ENCODE peak calls at places on chromosomes 2 and 18, in five cellular contexts. G, Z, O, C and Q are unnamed samples.

GRCh38 chr2:176130153-176130916 is 830 bp downstream of the HOXD8 start:
- DNase-seq in G (peak; percentile 80), Z (no peak), O (peak; percentile 64), C (no peak), Q (peak; percentile 34)

GRCh38 chr2:128287780-128288735 is 30.6 kb downstream of the HS6ST1 start:
- DNase-seq in G (no peak), Z (no peak), O (no peak), C (no peak), Q (no peak)

GRCh38 chr2:160209457-160209856 is 9.4 kb upstream of the ITGB6 start:
- DNase-seq in G (no peak), Z (no peak), O (no peak), C (peak; percentile 37), Q (peak; percentile 71)

GRCh38 chr2:235611337-235611736 is 117.5 kb downstream of the AGAP1 start:
- DNase-seq in G (peak; percentile 46), Z (no peak), O (no peak), C (no peak), Q (no peak)

GRCh38 chr2:188784269-188784762 is 189.9 kb upstream of the COL3A1 start:
- DNase-seq in G (no peak), Z (no peak), O (no peak), C (no peak), Q (no peak)

GRCh38 chr2:149422337-149422990 is 92.1 kb downstream of the LYPD6 start:
- DNase-seq in G (no peak), Z (no peak), O (no peak), C (no peak), Q (peak; percentile 21)

GRCh38 chr2:128511731-128512663 is 193.3 kb upstream of the HS6ST1 start:
- DNase-seq in G (no peak), Z (no peak), O (no peak), C (no peak), Q (no peak)

GRCh38 chr2:165203689-165204559 is at the start of gene SCN3A:
- DNase-seq in G (peak; percentile 25), Z (peak; percentile 54), O (peak; percentile 16), C (no peak), Q (peak; percentile 51)

GRCh38 chr2:196675963-196676362 is 36.4 kb downstream of the CCDC150 start:
- DNase-seq in G (no peak), Z (no peak), O (no peak), C (no peak), Q (no peak)

GRCh38 chr2:199042660-199043379 is 414.9 kb downstream of the SATB2 start:
- DNase-seq in G (no peak), Z (no peak), O (no peak), C (no peak), Q (no peak)

GRCh38 chr2:188130317-188130716 is 161.4 kb upstream of the GULP1 start:
- DNase-seq in G (no peak), Z (no peak), O (no peak), C (no peak), Q (no peak)

GRCh38 chr18:40974448-40974847 is 980.6 kb upstream of the PIK3C3 start:
- DNase-seq in G (no peak), Z (no peak), O (no peak), C (no peak), Q (no peak)

GRCh38 chr2:136001147-136001546 is 15.7 kb upstream of the DARS1 start:
- DNase-seq in G (no peak), Z (no peak), O (no peak), C (no peak), Q (no peak)

GRCh38 chr2:6556755-6557154 is 309.0 kb downstream of the CMPK2 start:
- DNase-seq in G (no peak), Z (peak; percentile 4), O (no peak), C (no peak), Q (no peak)

GRCh38 chr2:205585451-205586045 is 96.8 kb upstream of the NRP2 start:
- DNase-seq in G (peak; percentile 38), Z (no peak), O (no peak), C (no peak), Q (no peak)

GRCh38 chr18:79069792-79070151 is 578 bp downstream of the ATP9B start:
- DNase-seq in G (no peak), Z (no peak), O (no peak), C (no peak), Q (no peak)

GRCh38 chr2:15769235-15769634 is 171.1 kb upstream of the MYCN start:
- DNase-seq in G (no peak), Z (no peak), O (no peak), C (no peak), Q (no peak)

GRCh38 chr2:173001664-173002604 is 73.7 kb upstream of the MAP3K20 start:
- DNase-seq in G (no peak), Z (no peak), O (no peak), C (no peak), Q (peak; percentile 50)

GRCh38 chr18:48851563-48851962 is 99.2 kb downstream of the SMAD7 start:
- DNase-seq in G (peak; percentile 66), Z (no peak), O (no peak), C (no peak), Q (no peak)

GRCh38 chr2:69171070-69171811 is 158.3 kb downstream of the ANTXR1 start:
- DNase-seq in G (no peak), Z (peak; percentile 46), O (no peak), C (no peak), Q (no peak)

GRCh38 chr18:54119524-54120019 is 104.9 kb downstream of the MBD2 start:
- DNase-seq in G (peak; percentile 30), Z (peak; percentile 55), O (peak; percentile 18), C (peak; percentile 59), Q (peak; percentile 8)

GRCh38 chr2:39228413-39229209 is 15.2 kb downstream of the CDKL4 start:
- DNase-seq in G (no peak), Z (peak; percentile 34), O (no peak), C (no peak), Q (no peak)

GRCh38 chr2:118202707-118203303 is 114.5 kb downstream of the INSIG2 start:
- DNase-seq in G (peak; percentile 54), Z (peak; percentile 54), O (peak; percentile 49), C (no peak), Q (peak; percentile 54)
- TF ChIP-seq CHD2 in G (no peak), Z (no peak), O (no peak), C (no peak), Q (no peak)

GRCh38 chr2:9332853-9333245 is 90.5 kb downstream of the ITGB1BP1 start:
- DNase-seq in G (no peak), Z (no peak), O (no peak), C (no peak), Q (no peak)

GRCh38 chr2:9335322-9335754 is 88.0 kb downstream of the ITGB1BP1 start:
- DNase-seq in G (no peak), Z (peak; percentile 85), O (no peak), C (no peak), Q (no peak)

GRCh38 chr2:9332136-9332852 is 91.0 kb downstream of the ITGB1BP1 start:
- DNase-seq in G (no peak), Z (no peak), O (no peak), C (no peak), Q (no peak)

GRCh38 chr2:9334722-9335121 is 88.6 kb downstream of the ITGB1BP1 start:
- DNase-seq in G (no peak), Z (no peak), O (no peak), C (no peak), Q (no peak)

DNA sequence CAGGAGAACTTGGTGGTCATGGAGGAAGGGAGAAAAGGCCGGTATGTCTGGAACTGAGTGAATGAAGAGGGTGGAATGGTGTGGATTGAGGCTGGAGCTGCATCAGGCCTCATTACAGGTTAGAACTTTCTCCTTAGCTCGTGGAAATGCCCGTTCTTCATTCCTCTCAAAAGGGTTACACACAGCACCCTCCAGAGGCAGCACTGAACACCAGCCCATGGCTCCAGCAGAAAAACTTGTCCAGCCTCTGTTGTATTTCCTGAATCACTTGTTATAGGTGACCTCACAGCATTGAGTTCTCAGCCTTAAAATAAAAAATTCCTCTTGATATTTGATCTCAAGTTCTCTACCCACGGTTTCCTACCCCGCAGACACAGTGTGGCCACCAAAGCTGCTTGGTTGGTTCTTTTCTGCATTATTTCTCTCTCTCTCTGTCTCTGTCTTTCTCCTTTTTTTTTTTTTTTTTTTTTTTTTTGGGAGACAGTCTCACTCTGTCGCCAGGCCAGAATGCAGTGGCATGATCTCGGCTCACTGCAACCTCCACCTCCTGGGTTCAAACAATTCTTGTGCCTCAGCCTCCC is 89.6 kb downstream of the ITGB1BP1 start:
- DNase-seq in G (peak; percentile 70), Z (peak; percentile 84), O (peak; percentile 35), C (no peak), Q (peak; percentile 83)
- TF ChIP-seq REST in G (no peak), Z (no peak), O (no peak), C (no peak), Q (no peak)

DNA sequence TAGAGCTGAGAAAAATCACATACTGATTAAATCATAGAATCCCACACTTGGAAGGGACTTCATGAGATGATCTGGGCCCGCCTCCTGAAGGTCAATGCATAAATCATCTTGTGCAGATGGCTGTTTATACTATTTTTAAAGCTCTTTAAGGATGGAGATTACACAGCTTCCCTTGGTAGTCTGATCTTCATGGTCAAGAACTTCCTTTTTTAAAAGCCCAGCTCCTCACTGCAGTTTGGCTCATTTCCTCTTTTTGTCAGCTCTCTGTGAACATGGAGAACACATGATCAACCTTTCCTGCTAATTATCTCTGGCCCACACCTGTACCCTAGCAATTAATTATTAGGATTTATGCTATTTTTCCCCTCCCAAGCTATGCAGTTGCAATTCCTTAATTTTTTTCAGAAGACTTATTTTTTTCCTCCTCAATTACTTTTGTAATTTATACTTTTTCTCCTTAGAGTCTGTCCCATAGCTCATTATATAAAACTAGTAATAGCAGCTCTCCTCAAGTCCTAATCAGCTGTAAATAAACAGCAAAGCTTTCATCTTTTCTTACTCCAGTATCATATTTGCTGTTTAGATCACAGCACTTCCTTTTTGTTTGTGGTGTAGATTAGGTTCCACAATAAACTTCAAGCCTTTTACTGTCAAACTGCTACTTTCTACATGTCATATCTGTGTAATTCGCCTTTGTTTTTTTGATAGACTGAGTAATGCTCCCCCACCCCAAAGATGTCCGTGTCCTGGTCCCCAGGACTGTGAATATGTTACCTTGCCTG is 25.7 kb downstream of the GCG start:
- DNase-seq in G (no peak), Z (no peak), O (no peak), C (peak; percentile 49), Q (no peak)
- TF ChIP-seq CTCF in G (no peak), Z (no peak), O (no peak), C (no peak), Q (no peak)

GRCh38 chr2:8803658-8804379 is 33.6 kb downstream of the KIDINS220 start:
- DNase-seq in G (no peak), Z (peak; percentile 88), O (peak; percentile 65), C (peak; percentile 69), Q (peak; percentile 93)
- TF ChIP-seq CHD2 in G (no peak), Z (no peak), O (no peak), C (no peak), Q (no peak)

GRCh38 chr2:186848873-186849578 is at the start of gene ZSWIM2:
- DNase-seq in G (peak; percentile 78), Z (peak; percentile 19), O (no peak), C (no peak), Q (no peak)
- TF ChIP-seq REST in G (peak; percentile 12), Z (no peak), O (no peak), C (no peak), Q (no peak)